ENCODE peak calls at places on chromosomes 7 and 10, in five cellular contexts. B, D, U, P and K are unnamed samples.
A peak's percentile ranks its signal among the peaks of the same experiment; 100 is the strongest.

GRCh38 chr10:10794776-10795175 is 222.9 kb upstream of the CELF2 start:
- DNase-seq in D (no peak), P (peak; percentile 75), B (peak; percentile 96), U (peak; percentile 95), K (peak; percentile 97)

GRCh38 chr10:121781101-121781500 is 146.7 kb downstream of the ATE1 start:
- DNase-seq in D (no peak), B (no peak), U (no peak), P (no peak), K (peak; percentile 98)

GRCh38 chr10:24897326-24897926 is 55.0 kb downstream of the PRTFDC1 start:
- DNase-seq in D (no peak), U (peak; percentile 77), B (peak; percentile 71), P (peak; percentile 45), K (no peak)

GRCh38 chr10:23525406-23525805 is 86.5 kb downstream of the OTUD1 start:
- DNase-seq in U (peak; percentile 49), B (no peak), P (no peak), D (no peak), K (peak; percentile 31)

GRCh38 chr7:36071605-36072004 is 81.4 kb upstream of the EEPD1 start:
- DNase-seq in U (peak; percentile 22), D (no peak), B (no peak), P (no peak), K (no peak)

GRCh38 chr7:117654780-117655179 is 175.0 kb downstream of the CFTR start:
- DNase-seq in U (no peak), P (no peak), D (no peak), B (no peak), K (peak; percentile 44)

GRCh38 chr10:64116731-64117130 is 595.5 kb downstream of the REEP3 start:
- DNase-seq in D (no peak), U (no peak), P (peak; percentile 43), B (no peak), K (no peak)

GRCh38 chr7:20749896-20750295 is 36.8 kb downstream of the SP8 start:
- DNase-seq in B (no peak), U (no peak), D (no peak), P (no peak), K (peak; percentile 78)

GRCh38 chr7:28953628-28954027 is 4.5 kb downstream of the TRIL start:
- DNase-seq in B (peak; percentile 40), P (no peak), D (no peak), U (peak; percentile 51), K (no peak)

GRCh38 chr10:29519670-29520069 is 115.1 kb downstream of the SVIL start:
- DNase-seq in B (no peak), D (no peak), U (no peak), P (no peak), K (no peak)

GRCh38 chr7:85041599-85042216 is 145.1 kb downstream of the SEMA3D start:
- DNase-seq in P (peak; percentile 91), B (peak; percentile 70), D (peak; percentile 52), U (peak; percentile 82), K (peak; percentile 57)

DNA sequence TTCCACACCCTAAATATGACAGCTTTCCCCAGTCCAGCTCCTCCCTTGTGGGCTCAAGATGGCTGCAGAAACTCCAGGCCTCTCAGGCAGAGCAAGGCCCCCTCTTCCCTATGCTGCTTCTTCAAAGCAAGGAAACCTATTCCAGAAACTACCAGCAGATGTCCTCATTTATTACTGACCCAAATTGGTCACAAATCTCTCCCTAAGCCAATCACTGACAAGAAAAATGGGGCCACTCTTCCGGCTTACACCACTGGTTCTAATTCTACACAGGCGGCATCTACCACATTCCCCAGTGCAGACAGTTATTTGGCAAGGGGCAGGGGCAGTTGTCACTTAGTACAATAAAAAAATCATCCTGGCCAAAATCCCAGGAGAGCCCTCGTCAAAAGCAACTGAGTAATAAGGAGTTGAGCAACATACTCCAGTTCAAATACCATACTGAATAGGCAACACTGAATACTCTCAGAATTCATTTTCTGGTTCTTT is 150.4 kb downstream of the SFMBT2 start:
- DNase-seq in U (peak; percentile 98), B (peak; percentile 45), P (peak; percentile 63), D (no peak), K (peak; percentile 84)
- TF ChIP-seq CTCF in U (peak; percentile 73), B (peak; percentile 72), P (peak; percentile 78), D (peak; percentile 73), K (peak; percentile 71)

GRCh38 chr10:114100848-114101741 is 57.4 kb downstream of the ADRB1 start:
- DNase-seq in U (peak; percentile 72), P (peak; percentile 70), D (no peak), B (peak; percentile 49), K (peak; percentile 18)

GRCh38 chr10:114102253-114102652 is 58.6 kb downstream of the ADRB1 start:
- DNase-seq in P (no peak), B (no peak), U (peak; percentile 24), D (no peak), K (no peak)

GRCh38 chr10:114103286-114103685 is 59.6 kb downstream of the ADRB1 start:
- DNase-seq in D (no peak), B (peak; percentile 42), P (no peak), U (peak; percentile 78), K (peak; percentile 24)
- TF ChIP-seq CTCF in D (peak; percentile 64), B (peak; percentile 50), P (peak; percentile 63), U (peak; percentile 50), K (peak; percentile 86)

DNA sequence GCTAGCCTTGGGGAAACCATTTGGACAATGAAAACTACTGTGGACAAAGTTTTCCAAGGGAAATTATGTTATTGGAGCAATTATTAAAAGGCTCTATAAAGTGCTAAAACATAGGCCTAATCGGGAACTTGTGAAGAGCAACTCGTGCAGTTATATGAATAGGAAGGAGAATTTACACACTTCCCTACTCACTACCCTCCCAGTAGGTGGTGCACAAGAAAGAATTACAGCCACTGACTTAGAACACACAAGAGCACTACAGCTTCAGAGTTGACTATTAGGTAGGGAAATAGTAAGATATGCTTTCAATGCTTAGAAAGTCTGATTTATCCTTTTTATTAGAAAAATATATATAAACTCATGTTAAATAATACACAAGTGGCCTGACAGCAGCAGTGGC is 47.2 kb downstream of the GSAP start:
- DNase-seq in U (peak; percentile 44), D (no peak), P (no peak), B (peak; percentile 9), K (no peak)
- TF ChIP-seq CTCF in U (peak; percentile 30), D (peak; percentile 16), P (peak; percentile 17), B (peak; percentile 27), K (peak; percentile 54)

DNA sequence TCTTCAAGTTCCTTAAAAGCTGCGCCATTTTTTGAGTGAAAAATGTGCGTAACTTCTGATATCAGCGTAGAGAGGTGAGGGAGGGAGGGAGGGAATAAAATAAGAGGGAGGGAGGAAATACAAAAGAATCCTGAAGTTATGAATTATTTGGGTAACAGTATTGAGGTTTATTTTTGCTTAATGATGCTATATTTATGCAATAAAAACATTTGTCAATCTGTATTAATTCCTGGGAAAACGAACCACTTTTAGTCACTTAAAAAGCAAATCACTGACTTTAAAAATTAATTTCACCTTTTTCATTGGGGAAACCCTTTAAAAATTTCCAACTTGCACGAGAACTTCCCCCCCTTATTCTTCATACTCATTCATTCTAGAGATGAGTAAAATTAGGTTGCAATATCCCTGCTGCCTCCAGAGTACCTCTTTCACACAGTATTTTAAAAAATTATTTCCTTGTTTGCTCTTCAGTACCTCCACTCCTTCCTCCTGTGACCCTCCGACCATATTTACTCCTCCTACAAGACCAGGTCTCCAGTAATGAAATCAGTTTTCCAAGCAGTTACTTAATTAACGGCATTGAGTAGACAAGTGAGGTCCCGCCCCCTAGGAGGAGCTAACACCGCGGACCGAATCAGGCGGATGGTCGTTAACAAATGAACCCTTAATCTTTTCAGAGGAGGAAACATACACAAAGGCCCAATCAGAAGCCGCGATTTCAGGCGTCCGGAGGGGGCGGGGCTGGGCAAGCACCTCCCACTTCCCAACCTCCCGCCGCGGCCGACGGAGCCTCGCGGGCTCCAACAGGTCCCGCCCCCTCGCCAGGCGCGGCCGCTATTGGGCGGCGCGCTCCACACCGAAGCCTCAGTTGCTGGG is 521 bp upstream of the TRIM24 start:
- DNase-seq in B (peak; percentile 98), U (no peak), D (peak; percentile 98), P (peak; percentile 99), K (peak; percentile 94)
- TF ChIP-seq CTCF in B (peak; percentile 26), U (no peak), D (no peak), P (peak; percentile 40), K (peak; percentile 32)

DNA sequence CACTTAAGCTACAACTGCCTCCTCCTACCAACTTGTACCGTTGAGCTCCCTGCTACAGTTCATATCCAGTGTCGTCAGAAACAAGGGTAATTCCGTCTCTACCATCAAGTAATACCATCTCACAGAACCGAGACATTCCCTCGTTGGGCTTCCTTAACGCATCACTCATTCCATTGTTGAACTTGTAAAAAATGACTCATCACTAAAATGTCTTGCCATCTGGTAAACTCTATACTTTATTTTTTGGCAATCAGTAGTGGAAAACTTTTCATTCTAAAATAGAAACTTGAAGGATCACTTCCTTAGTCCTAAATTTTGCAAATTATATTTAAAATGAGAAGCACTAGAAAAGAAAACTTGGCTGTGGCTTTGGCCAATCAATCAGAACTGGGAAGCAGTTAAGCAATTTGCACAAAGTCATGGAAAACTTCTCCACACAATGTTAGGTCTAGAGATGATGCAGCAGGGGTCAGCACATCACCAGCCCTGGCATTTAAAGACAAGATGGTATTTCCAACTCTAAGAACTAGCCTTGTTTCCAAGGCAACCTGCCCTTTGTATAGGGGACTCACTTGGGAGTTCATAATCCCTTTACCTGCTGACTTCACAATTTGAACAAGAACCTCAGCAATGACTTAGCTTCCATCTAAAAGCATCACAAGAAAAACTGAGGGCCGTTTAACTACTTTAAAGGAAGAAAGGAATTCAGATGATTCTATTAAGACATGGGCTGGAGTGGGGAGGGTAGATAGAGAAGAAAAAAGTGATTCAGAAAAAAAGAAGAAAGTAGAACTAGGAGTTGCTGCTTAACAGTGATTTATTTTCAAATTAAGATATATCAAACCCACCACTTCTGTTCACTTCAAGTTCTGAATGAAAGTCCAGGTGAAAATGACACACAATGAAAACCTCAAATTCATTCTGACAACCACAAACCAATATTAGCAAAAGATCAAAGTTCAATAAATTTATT is 288.1 kb downstream of the PARD3 start:
- DNase-seq in D (no peak), U (peak; percentile 93), P (peak; percentile 80), B (peak; percentile 93), K (peak; percentile 95)
- TF ChIP-seq CTCF in D (no peak), U (no peak), P (peak; percentile 58), B (peak; percentile 53), K (peak; percentile 71)

GRCh38 chr7:47582748-47583740 is 1.1 kb upstream of the TNS3 start:
- DNase-seq in P (no peak), U (no peak), B (no peak), D (no peak), K (no peak)

GRCh38 chr7:47581442-47581820 is 480 bp downstream of the TNS3 start:
- DNase-seq in B (no peak), U (no peak), P (peak; percentile 77), D (no peak), K (no peak)

GRCh38 chr7:47580811-47581331 is 1.0 kb downstream of the TNS3 start:
- DNase-seq in U (no peak), D (no peak), B (no peak), P (peak; percentile 71), K (no peak)

GRCh38 chr7:47580175-47580701 is 1.7 kb downstream of the TNS3 start:
- DNase-seq in P (peak; percentile 59), B (no peak), U (peak; percentile 41), D (peak; percentile 59), K (no peak)

GRCh38 chr7:47581821-47582747 is at the start of gene TNS3:
- DNase-seq in U (peak; percentile 54), D (peak; percentile 68), B (no peak), P (peak; percentile 85), K (no peak)
- TF ChIP-seq CTCF in U (peak; percentile 24), D (peak; percentile 15), B (no peak), P (peak; percentile 59), K (peak; percentile 29)